ENCODE peak calls at places on chromosomes 12 and 14, in four cellular contexts. Q is naive thymus-derived CD4-positive, alpha-beta T cell; O is neuronal stem cell; B is left ventricle myocardium inferior. F is an unnamed sample. For H3K4me1, the result is how much of the 10 kb centered on the place peaks cover.

GRCh38 chr12:88503344-88503743 is 76.9 kb downstream of the KITLG start:
- DNase-seq in B (no peak), O (no peak), Q (no peak), F (no peak)

GRCh38 chr14:51490205-51490604 is 161.5 kb upstream of the FRMD6 start:
- DNase-seq in Q (no peak), O (no peak), B (no peak), F (no peak)

GRCh38 chr12:95966287-95966870 is 23.2 kb downstream of the AMDHD1 start:
- DNase-seq in Q (no peak), B (no peak), O (no peak), F (no peak)

GRCh38 chr12:53096089-53096741 is 1.3 kb upstream of the IGFBP6 start:
- DNase-seq in O (no peak), B (peak), Q (no peak), F (no peak)

GRCh38 chr14:48568688-48569087 is 893.3 kb upstream of the MDGA2 start:
- DNase-seq in O (no peak), Q (no peak), B (no peak), F (no peak)

GRCh38 chr12:117674313-117674712 is 294.5 kb downstream of the KSR2 start:
- DNase-seq in O (no peak), Q (no peak), B (no peak), F (no peak)

GRCh38 chr14:68016243-68016914 is 196.8 kb downstream of the RAD51B start:
- DNase-seq in Q (no peak), O (no peak), B (no peak), F (no peak)

GRCh38 chr14:88198441-88198840 is 124.6 kb downstream of the KCNK10 start:
- DNase-seq in O (peak), B (no peak), Q (no peak), F (no peak)

GRCh38 chr14:95228240-95228639 is 70.9 kb upstream of the DICER1 start:
- DNase-seq in O (no peak), B (no peak), Q (no peak), F (no peak)

GRCh38 chr14:67653651-67654280 is 20.7 kb downstream of the VTI1B start:
- DNase-seq in Q (no peak), O (no peak), B (no peak), F (no peak)

GRCh38 chr12:104137175-104137901 is 672 bp downstream of the NFYB start:
- DNase-seq in Q (peak), B (peak), O (peak), F (peak)

GRCh38 chr14:69543341-69544249 is 31.1 kb downstream of the CCDC177 start:
- DNase-seq in B (no peak), O (no peak), Q (no peak), F (peak)

GRCh38 chr12:132761032-132761910 is at the start of gene ANKLE2:
- DNase-seq in Q (peak), B (peak), O (peak), F (peak)

GRCh38 chr14:55936691-55937090 is 181.5 kb upstream of the PELI2 start:
- DNase-seq in O (no peak), B (no peak), Q (no peak), F (peak)

GRCh38 chr12:47270782-47271664 is 191.3 kb upstream of the AMIGO2 start:
- DNase-seq in Q (peak), O (no peak), B (no peak), F (no peak)

GRCh38 chr12:49345840-49346658 is 639 bp upstream of the DNAJC22 start:
- DNase-seq in O (no peak), B (no peak), Q (no peak), F (no peak)
- H3K4me3 ChIP-seq in O (peak), B (peak), Q (peak), F (no peak)

GRCh38 chr12:43285248-43285647 is 266.8 kb downstream of the ADAMTS20 start:
- DNase-seq in B (no peak), Q (no peak), O (no peak), F (no peak)

GRCh38 chr12:43290836-43291235 is 261.2 kb downstream of the ADAMTS20 start:
- DNase-seq in Q (no peak), O (no peak), B (no peak), F (no peak)

GRCh38 chr12:43289412-43289811 is 262.6 kb downstream of the ADAMTS20 start:
- DNase-seq in O (no peak), B (no peak), Q (no peak), F (no peak)

GRCh38 chr12:43288666-43289065 is 263.3 kb downstream of the ADAMTS20 start:
- DNase-seq in O (no peak), Q (no peak), B (no peak), F (no peak)

DNA sequence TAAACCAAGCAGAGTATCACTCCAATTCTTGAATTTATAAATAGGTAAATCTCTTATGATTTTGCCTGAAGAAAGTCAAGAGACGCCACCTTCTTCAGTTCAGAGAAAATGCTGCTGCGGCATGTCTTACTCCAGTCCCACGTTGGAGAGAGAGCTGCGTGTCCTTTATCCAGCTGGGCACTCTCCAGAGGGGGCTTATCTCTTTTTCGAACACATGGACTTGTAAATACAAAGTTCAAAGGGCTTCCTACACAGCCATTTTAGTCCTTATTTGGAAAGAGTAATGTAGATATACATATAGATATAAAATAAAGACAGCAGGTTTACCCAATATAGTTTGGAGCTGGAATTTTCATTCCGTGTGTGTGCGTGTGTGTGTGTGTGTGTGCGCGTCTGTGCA is 264.0 kb downstream of the ADAMTS20 start:
- DNase-seq in Q (no peak), O (no peak), B (no peak), F (no peak)
- H3K4me1 ChIP-seq in Q (under half), O (under half), B (under half), F (under half)

GRCh38 chr12:127130506-127131100 is 1136.4 kb upstream of the TMEM132C start:
- DNase-seq in Q (no peak), O (no peak), B (no peak), F (no peak)
- H3K4me3 ChIP-seq in Q (no peak), O (no peak), B (no peak), F (no peak)

GRCh38 chr14:59330455-59330854 is 134.7 kb downstream of the GPR135 start:
- DNase-seq in Q (no peak), B (no peak), O (no peak), F (no peak)

GRCh38 chr14:59333235-59333634 is 131.9 kb downstream of the GPR135 start:
- DNase-seq in Q (no peak), B (no peak), O (no peak), F (no peak)

GRCh38 chr14:59332727-59333126 is 132.5 kb downstream of the GPR135 start:
- DNase-seq in Q (no peak), B (no peak), O (no peak), F (no peak)

GRCh38 chr14:59333668-59334067 is 131.5 kb downstream of the GPR135 start:
- DNase-seq in O (no peak), Q (no peak), B (no peak), F (peak)

GRCh38 chr14:59331217-59331616 is 134.0 kb downstream of the GPR135 start:
- DNase-seq in B (no peak), Q (no peak), O (peak), F (peak)
- H3K4me1 ChIP-seq in B (half or more), Q (under half), O (under half), F (under half)

DNA sequence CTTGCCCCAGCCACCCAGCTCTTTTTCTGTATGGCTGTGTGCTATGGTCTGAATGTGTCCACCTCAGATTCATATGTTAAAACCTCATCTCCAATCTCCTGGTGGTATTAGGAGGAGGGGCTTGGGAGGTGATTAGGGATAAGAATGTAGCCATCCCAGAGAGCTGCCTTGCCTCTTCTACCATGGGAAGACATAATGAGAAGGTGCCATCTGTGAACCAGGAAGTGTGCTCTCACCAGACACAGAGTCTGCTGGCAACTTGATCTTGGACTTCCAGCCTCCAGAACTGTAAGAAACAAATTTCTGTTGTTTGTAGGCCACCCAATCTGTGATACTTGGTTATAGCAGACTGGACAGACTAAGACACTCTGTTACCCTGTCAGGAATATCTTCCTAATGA is 22.8 kb upstream of the JPH4 start:
- DNase-seq in B (no peak), Q (no peak), O (no peak), F (no peak)
- H3K4me3 ChIP-seq in B (no peak), Q (no peak), O (no peak), F (no peak)

GRCh38 chr12:13209279-13210021 is 12.9 kb downstream of the EMP1 start:
- DNase-seq in O (no peak), Q (no peak), B (no peak), F (no peak)

GRCh38 chr12:13211191-13211858 is 14.8 kb downstream of the EMP1 start:
- DNase-seq in O (no peak), B (no peak), Q (no peak), F (no peak)

GRCh38 chr12:13210022-13210539 is 13.6 kb downstream of the EMP1 start:
- DNase-seq in O (no peak), Q (no peak), B (no peak), F (peak)

GRCh38 chr12:13211859-13212664 is 15.5 kb downstream of the EMP1 start:
- DNase-seq in Q (peak), O (peak), B (no peak), F (peak)

DNA sequence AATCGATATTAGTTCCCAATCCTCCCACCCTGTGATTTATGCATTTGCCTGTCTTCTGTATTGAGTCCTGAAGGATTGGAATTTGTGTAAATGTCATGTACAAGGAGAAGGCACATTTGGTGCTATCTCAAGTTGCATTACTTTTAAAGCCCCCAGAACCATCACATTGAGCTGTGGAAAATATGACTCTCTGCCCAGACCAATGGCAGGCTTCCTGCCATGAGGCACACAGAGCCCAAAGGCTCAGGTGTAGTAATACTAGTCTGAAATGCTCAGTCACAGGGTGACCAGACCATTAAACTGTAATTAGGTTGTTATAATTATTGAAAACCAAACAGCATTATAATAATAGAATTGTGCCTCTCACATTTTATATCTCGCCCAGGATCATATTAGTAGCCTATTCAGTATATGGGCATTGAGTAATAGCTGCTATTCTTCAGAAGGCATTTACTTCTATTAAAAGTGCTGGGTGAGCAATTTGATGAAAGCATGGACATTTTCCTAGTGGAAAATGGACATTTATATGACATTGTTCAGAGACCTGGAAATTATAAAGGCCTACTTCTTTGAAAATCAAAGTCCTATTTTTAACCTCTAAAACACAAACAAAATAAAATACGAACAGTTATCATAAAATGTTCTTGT is 14.1 kb downstream of the EMP1 start:
- DNase-seq in B (no peak), Q (no peak), O (no peak), F (peak)
- H3K4me1 ChIP-seq in B (half or more), Q (under half), O (under half), F (under half)

DNA sequence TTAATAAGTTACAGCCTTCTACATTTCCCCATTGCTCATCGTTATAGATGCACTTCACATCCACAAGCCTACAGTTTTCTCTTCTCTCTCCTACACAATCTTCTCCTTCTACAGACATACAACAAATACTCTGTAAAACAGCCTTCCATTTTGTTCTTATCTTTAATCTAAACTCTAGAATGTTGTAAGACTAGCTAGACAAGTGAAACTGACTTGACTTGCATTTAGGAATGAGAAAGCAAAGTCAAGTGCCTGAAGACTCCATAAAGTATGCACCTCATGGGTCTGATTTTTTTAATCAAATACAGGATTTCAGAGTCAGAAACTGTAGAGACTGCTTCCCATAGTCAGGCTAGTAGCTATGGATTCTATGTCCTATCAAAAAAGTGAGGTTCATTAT is 190.3 kb downstream of the KLHL28 start:
- DNase-seq in B (no peak), O (no peak), Q (no peak), F (no peak)
- H3K4me3 ChIP-seq in B (no peak), O (no peak), Q (no peak), F (no peak)